ENCODE peak calls at places on chromosomes 16 and 17, in eight cellular contexts. K, L, T, U, S, O, Q and Y are unnamed samples.

GRCh38 chr17:54749157-54749556 is 151.5 kb upstream of the TOM1L1 start:
- DNase-seq in K (no peak), L (no peak), T (no peak), U (no peak), S (no peak), O (no peak), Q (no peak), Y (no peak)

GRCh38 chr16:28880955-28881354 is 2.7 kb downstream of the ATP2A1 start:
- DNase-seq in K (no peak), L (no peak), T (no peak), U (no peak), S (no peak), O (no peak), Q (no peak), Y (no peak)

GRCh38 chr16:27759301-27759871 is 209.4 kb downstream of the KATNIP start:
- DNase-seq in K (no peak), L (peak), T (no peak), U (peak), S (no peak), O (no peak), Q (peak), Y (peak)

GRCh38 chr17:34275881-34276280 is 5.9 kb downstream of the CCL7 start:
- DNase-seq in K (peak), L (no peak), T (no peak), U (peak), S (peak), O (no peak), Q (peak), Y (peak)

GRCh38 chr16:62939687-62940086 is 903.4 kb upstream of the CDH8 start:
- DNase-seq in K (no peak), L (no peak), T (no peak), U (no peak), S (no peak), O (no peak), Q (no peak), Y (no peak)

GRCh38 chr16:87835882-87836331 is 33.4 kb downstream of the SLC7A5 start:
- DNase-seq in K (no peak), L (no peak), T (no peak), U (no peak), S (no peak), O (no peak), Q (no peak), Y (no peak)

GRCh38 chr16:75003931-75004330 is 5.1 kb downstream of the ZNRF1 start:
- DNase-seq in K (no peak), L (peak), T (no peak), U (no peak), S (no peak), O (no peak), Q (no peak), Y (no peak)

GRCh38 chr16:49010396-49010795 is 271.2 kb downstream of the CBLN1 start:
- DNase-seq in K (no peak), L (no peak), T (no peak), U (no peak), S (no peak), O (no peak), Q (no peak), Y (no peak)

GRCh38 chr17:49851387-49852291 is 3.8 kb upstream of the TAC4 start:
- DNase-seq in K (no peak), L (peak), T (peak), U (peak), S (no peak), O (peak), Q (peak), Y (peak)

GRCh38 chr17:73189417-73190099 is 3.3 kb upstream of the COG1 start:
- DNase-seq in K (no peak), L (no peak), T (peak), U (peak), S (peak), O (no peak), Q (peak), Y (no peak)

GRCh38 chr17:29131814-29132682 is 48.1 kb downstream of the MYO18A start:
- DNase-seq in K (peak), L (peak), T (no peak), U (no peak), S (no peak), O (no peak), Q (peak), Y (peak)

GRCh38 chr16:84885024-84885910 is 65.5 kb downstream of the CRISPLD2 start:
- DNase-seq in K (no peak), L (no peak), T (no peak), U (no peak), S (no peak), O (peak), Q (peak), Y (no peak)

GRCh38 chr16:14301150-14302030 is 230.3 kb downstream of the MRTFB start:
- DNase-seq in K (no peak), L (no peak), T (peak), U (no peak), S (no peak), O (no peak), Q (peak), Y (no peak)

GRCh38 chr16:28182183-28182582 is 29.6 kb downstream of the XPO6 start:
- DNase-seq in K (no peak), L (no peak), T (no peak), U (peak), S (no peak), O (no peak), Q (peak), Y (no peak)

GRCh38 chr17:19347323-19348080 is 15.0 kb downstream of the B9D1 start:
- DNase-seq in K (no peak), L (peak), T (no peak), U (no peak), S (no peak), O (no peak), Q (no peak), Y (no peak)

GRCh38 chr16:27779719-27780161 is 229.8 kb downstream of the KATNIP start:
- DNase-seq in K (no peak), L (no peak), T (peak), U (peak), S (no peak), O (peak), Q (peak), Y (peak)

GRCh38 chr17:54898576-54898975 is 2.1 kb upstream of the TOM1L1 start:
- DNase-seq in K (no peak), L (no peak), T (no peak), U (peak), S (no peak), O (no peak), Q (peak), Y (no peak)

GRCh38 chr17:44209786-44210341 is 9.6 kb downstream of the UBTF start:
- DNase-seq in K (no peak), L (no peak), T (no peak), U (no peak), S (no peak), O (no peak), Q (no peak), Y (no peak)

GRCh38 chr17:73834684-73835343 is 190.6 kb upstream of the SDK2 start:
- DNase-seq in K (no peak), L (no peak), T (no peak), U (no peak), S (no peak), O (no peak), Q (no peak), Y (no peak)

GRCh38 chr16:79658301-79659001 is 57.9 kb upstream of the MAF start:
- DNase-seq in K (no peak), L (peak), T (peak), U (peak), S (no peak), O (no peak), Q (peak), Y (peak)

GRCh38 chr17:41666336-41666680 is 22.4 kb upstream of the EIF1 start:
- DNase-seq in K (no peak), L (peak), T (no peak), U (peak), S (no peak), O (no peak), Q (peak), Y (no peak)

GRCh38 chr17:37731056-37731455 is 13.8 kb downstream of the HNF1B start:
- DNase-seq in K (no peak), L (no peak), T (no peak), U (no peak), S (no peak), O (no peak), Q (no peak), Y (no peak)

GRCh38 chr16:73037845-73038570 is 9.9 kb downstream of the ZFHX3 start:
- DNase-seq in K (no peak), L (no peak), T (no peak), U (no peak), S (no peak), O (no peak), Q (no peak), Y (no peak)

GRCh38 chr17:1647802-1648581 is 1.7 kb downstream of the RILP start:
- DNase-seq in K (no peak), L (peak), T (peak), U (no peak), S (no peak), O (no peak), Q (no peak), Y (no peak)

GRCh38 chr17:80142929-80143328 is 4.0 kb downstream of the EIF4A3 start:
- DNase-seq in K (no peak), L (peak), T (no peak), U (no peak), S (no peak), O (no peak), Q (no peak), Y (no peak)

GRCh38 chr17:80145076-80146075 is 1.6 kb downstream of the EIF4A3 start:
- DNase-seq in K (no peak), L (no peak), T (no peak), U (no peak), S (no peak), O (no peak), Q (no peak), Y (no peak)

GRCh38 chr17:80141463-80142165 is 5.3 kb downstream of the EIF4A3 start:
- DNase-seq in K (no peak), L (no peak), T (no peak), U (no peak), S (no peak), O (no peak), Q (no peak), Y (no peak)

GRCh38 chr17:80147035-80147939 is at the start of gene EIF4A3:
- DNase-seq in K (peak), L (peak), T (peak), U (peak), S (peak), O (peak), Q (peak), Y (peak)

DNA sequence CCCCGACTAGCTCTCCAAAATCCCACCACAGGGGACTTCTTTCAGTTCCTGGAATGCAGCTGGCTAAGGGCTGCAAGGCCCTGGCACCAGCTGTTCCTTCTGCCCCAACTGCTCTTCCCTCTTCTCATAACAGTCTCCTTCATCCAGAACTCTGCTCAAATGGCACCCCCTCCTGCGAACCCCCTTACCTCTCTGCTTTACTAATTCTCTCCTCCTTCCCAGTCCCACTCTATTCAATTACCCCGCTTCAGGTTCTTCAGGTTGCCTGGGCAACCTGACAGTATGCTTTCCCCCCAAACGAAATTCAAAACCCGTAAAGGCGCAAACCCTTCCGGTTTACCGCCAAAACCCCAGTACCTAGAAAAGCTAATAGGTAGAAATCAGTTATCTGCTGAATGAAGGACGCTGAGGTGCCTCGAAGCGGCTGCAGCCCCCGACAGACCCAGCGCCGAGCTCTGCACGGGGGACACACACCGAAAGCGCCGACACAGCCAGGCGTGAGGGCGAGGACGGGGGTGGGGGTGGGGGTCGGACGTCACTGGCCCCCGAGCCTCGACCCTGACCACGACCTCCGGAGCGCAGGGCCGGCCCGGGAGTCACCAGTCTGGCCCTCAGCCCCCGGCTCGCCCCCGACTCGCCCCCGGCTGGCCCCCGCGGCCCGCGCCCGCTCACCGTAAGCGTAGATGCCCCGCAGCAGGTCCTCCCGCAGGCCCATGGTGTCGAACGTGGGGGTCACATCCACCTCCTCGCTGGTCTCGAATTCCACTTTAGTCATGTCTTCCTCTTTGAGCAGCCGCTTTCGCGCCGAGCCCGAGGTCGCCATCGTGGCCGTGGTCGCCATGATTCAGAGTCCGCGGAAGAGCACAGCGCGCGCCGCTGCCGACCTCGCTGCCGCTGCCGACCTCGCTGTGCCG is 550 bp downstream of the EIF4A3 start:
- DNase-seq in K (no peak), L (peak), T (no peak), U (no peak), S (no peak), O (no peak), Q (peak), Y (no peak)
- TF ChIP-seq CTCF in K (peak), L (no peak), T (no peak), U (no peak), S (no peak), O (no peak), Q (no peak), Y (no peak)

GRCh38 chr17:76075364-76076099 is 951 bp downstream of the GALR2 start:
- DNase-seq in K (no peak), L (no peak), T (no peak), U (no peak), S (no peak), O (no peak), Q (no peak), Y (no peak)

GRCh38 chr17:76078859-76079576 is at the start of gene ZACN:
- DNase-seq in K (no peak), L (no peak), T (no peak), U (no peak), S (no peak), O (no peak), Q (no peak), Y (no peak)

GRCh38 chr17:76076100-76076764 is 1.7 kb downstream of the GALR2 start:
- DNase-seq in K (no peak), L (no peak), T (no peak), U (no peak), S (no peak), O (no peak), Q (no peak), Y (no peak)

GRCh38 chr17:76077582-76078110 is 1.3 kb upstream of the ZACN start:
- DNase-seq in K (no peak), L (no peak), T (no peak), U (no peak), S (no peak), O (no peak), Q (no peak), Y (no peak)

DNA sequence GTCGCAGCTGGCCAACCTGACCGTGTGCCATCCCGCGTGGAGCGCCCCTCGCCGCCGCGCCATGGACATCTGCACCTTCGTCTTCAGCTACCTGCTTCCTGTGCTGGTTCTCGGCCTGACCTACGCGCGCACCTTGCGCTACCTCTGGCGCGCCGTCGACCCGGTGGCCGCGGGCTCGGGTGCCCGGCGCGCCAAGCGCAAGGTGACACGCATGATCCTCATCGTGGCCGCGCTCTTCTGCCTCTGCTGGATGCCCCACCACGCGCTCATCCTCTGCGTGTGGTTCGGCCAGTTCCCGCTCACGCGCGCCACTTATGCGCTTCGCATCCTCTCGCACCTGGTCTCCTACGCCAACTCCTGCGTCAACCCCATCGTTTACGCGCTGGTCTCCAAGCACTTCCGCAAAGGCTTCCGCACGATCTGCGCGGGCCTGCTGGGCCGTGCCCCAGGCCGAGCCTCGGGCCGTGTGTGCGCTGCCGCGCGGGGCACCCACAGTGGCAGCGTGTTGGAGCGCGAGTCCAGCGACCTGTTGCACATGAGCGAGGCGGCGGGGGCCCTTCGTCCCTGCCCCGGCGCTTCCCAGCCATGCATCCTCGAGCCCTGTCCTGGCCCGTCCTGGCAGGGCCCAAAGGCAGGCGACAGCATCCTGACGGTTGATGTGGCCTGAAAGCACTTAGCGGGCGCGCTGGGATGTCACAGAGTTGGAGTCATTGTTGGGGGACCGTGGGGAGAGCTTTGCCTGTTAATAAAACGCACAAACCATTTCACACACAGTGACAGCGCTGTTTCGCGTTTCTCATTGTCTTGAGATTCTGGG is 2.0 kb upstream of the ZACN start:
- DNase-seq in K (no peak), L (no peak), T (no peak), U (no peak), S (no peak), O (no peak), Q (no peak), Y (no peak)
- H3K4me3 ChIP-seq in K (no peak), L (no peak), T (peak), U (no peak), S (no peak), O (no peak), Q (no peak), Y (no peak)

GRCh38 chr17:9116861-9117568 is 95.7 kb downstream of the NTN1 start:
- DNase-seq in K (no peak), L (no peak), T (no peak), U (no peak), S (no peak), O (no peak), Q (no peak), Y (no peak)

GRCh38 chr17:9121186-9121820 is 100.0 kb downstream of the NTN1 start:
- DNase-seq in K (no peak), L (no peak), T (no peak), U (no peak), S (no peak), O (no peak), Q (no peak), Y (no peak)

GRCh38 chr17:9124554-9124935 is 103.2 kb downstream of the NTN1 start:
- DNase-seq in K (no peak), L (no peak), T (no peak), U (no peak), S (no peak), O (no peak), Q (no peak), Y (no peak)

GRCh38 chr17:9123594-9124553 is 102.6 kb downstream of the NTN1 start:
- DNase-seq in K (no peak), L (peak), T (no peak), U (no peak), S (no peak), O (no peak), Q (no peak), Y (no peak)

DNA sequence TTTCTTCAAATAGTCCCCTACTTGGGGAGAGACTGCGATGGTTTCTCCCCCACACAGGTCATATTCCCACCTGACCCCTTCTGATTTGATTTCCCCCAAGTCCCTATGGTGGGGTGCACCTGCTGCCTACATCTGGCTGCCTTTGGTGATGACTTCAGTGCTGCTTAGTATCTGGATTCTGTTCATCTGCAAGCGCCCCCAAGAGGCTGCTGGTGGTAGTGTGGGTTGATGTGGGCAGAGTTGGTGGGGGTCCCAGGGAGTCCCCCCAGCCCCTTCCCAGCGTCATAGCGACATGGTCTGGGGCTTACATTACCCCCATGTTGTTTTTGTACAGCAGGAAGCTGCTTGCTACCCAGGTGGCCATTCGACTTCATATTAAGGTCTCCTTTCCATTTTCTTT is 99.2 kb downstream of the NTN1 start:
- DNase-seq in K (no peak), L (no peak), T (no peak), U (no peak), S (no peak), O (no peak), Q (no peak), Y (no peak)
- TF ChIP-seq CTCF in K (no peak), L (peak), T (no peak), U (peak), S (no peak), O (peak), Q (peak), Y (no peak)

GRCh38 chr16:58940609-58941008 is 206.5 kb upstream of the GOT2 start:
- DNase-seq in K (no peak), L (no peak), T (no peak), U (no peak), S (no peak), O (no peak), Q (no peak), Y (no peak)
- H3K4me3 ChIP-seq in K (no peak), L (no peak), T (no peak), U (no peak), S (no peak), O (no peak), Q (no peak), Y (no peak)

GRCh38 chr17:82358467-82359350 is at the start of gene TEX19:
- DNase-seq in K (no peak), L (no peak), T (no peak), U (no peak), S (no peak), O (no peak), Q (no peak), Y (no peak)
- TF ChIP-seq CTCF in K (no peak), L (no peak), T (no peak), U (no peak), S (no peak), O (no peak), Q (peak), Y (no peak)